ENCODE peak calls at places on chromosomes 5 and 9, in four cellular contexts. One of them, this sample, is unnamed.

GRCh38 chr5:124043456-124043855 is 531.5 kb downstream of the CSNK1G3 start:
- DNase-seq in GM12878: no peak
- DNase-seq in HS-27A: no peak
- DNase-seq in HepG2: peak
- DNase-seq in this sample: peak

GRCh38 chr5:112640495-112640894 is 97.2 kb upstream of the APC start:
- DNase-seq in GM12878: no peak
- DNase-seq in HS-27A: no peak
- DNase-seq in HepG2: no peak
- DNase-seq in this sample: no peak

GRCh38 chr5:80150731-80151130 is 105.1 kb downstream of the SERINC5 start:
- DNase-seq in GM12878: no peak
- DNase-seq in HS-27A: no peak
- DNase-seq in HepG2: no peak
- DNase-seq in this sample: no peak

GRCh38 chr5:75265731-75266130 is 29.1 kb upstream of the ANKRD31 start:
- DNase-seq in GM12878: no peak
- DNase-seq in HS-27A: no peak
- DNase-seq in HepG2: peak
- DNase-seq in this sample: peak

GRCh38 chr5:33166522-33166921 is 274.2 kb upstream of the TARS1 start:
- DNase-seq in GM12878: no peak
- DNase-seq in HS-27A: no peak
- DNase-seq in HepG2: no peak
- DNase-seq in this sample: no peak

GRCh38 chr5:10702911-10703491 is 58.0 kb downstream of the DAP start:
- DNase-seq in GM12878: no peak
- DNase-seq in HS-27A: no peak
- DNase-seq in HepG2: no peak
- DNase-seq in this sample: no peak

GRCh38 chr5:6291961-6292360 is 86.4 kb downstream of the MED10 start:
- DNase-seq in GM12878: no peak
- DNase-seq in HS-27A: no peak
- DNase-seq in HepG2: peak
- DNase-seq in this sample: peak

GRCh38 chr9:127066775-127067111 is 55.7 kb downstream of the ANGPTL2 start:
- DNase-seq in GM12878: no peak
- DNase-seq in HS-27A: no peak
- DNase-seq in HepG2: no peak
- DNase-seq in this sample: no peak

GRCh38 chr5:2375796-2376195 is 375.7 kb downstream of the IRX2 start:
- DNase-seq in GM12878: no peak
- DNase-seq in HS-27A: no peak
- DNase-seq in HepG2: no peak
- DNase-seq in this sample: no peak

GRCh38 chr5:86795659-86796058 is 177.9 kb downstream of the COX7C start:
- DNase-seq in GM12878: no peak
- DNase-seq in HS-27A: no peak
- DNase-seq in HepG2: no peak
- DNase-seq in this sample: no peak

GRCh38 chr5:143065185-143065584 is 295.0 kb downstream of the ARHGAP26 start:
- DNase-seq in GM12878: no peak
- DNase-seq in HS-27A: no peak
- DNase-seq in HepG2: no peak
- DNase-seq in this sample: no peak

GRCh38 chr9:129505270-129505881 is 115.5 kb downstream of the C9orf50 start:
- DNase-seq in GM12878: no peak
- DNase-seq in HS-27A: no peak
- DNase-seq in HepG2: no peak
- DNase-seq in this sample: no peak

GRCh38 chr9:2691626-2692025 is 25.7 kb upstream of the KCNV2 start:
- DNase-seq in GM12878: no peak
- DNase-seq in HS-27A: no peak
- DNase-seq in HepG2: no peak
- DNase-seq in this sample: no peak

GRCh38 chr5:150600951-150601773 is 39.3 kb upstream of the SYNPO start:
- DNase-seq in GM12878: no peak
- DNase-seq in HS-27A: no peak
- DNase-seq in HepG2: no peak
- DNase-seq in this sample: no peak

GRCh38 chr5:144421411-144421810 is 250.7 kb downstream of the KCTD16 start:
- DNase-seq in GM12878: no peak
- DNase-seq in HS-27A: no peak
- DNase-seq in HepG2: no peak
- DNase-seq in this sample: no peak

GRCh38 chr9:97689401-97689800 is 7.7 kb downstream of the XPA start:
- DNase-seq in GM12878: no peak
- DNase-seq in HS-27A: no peak
- DNase-seq in HepG2: no peak
- DNase-seq in this sample: peak

GRCh38 chr9:82354260-82354659 is 365.7 kb downstream of the SPATA31D1 start:
- DNase-seq in GM12878: no peak
- DNase-seq in HS-27A: no peak
- DNase-seq in HepG2: no peak
- DNase-seq in this sample: no peak

GRCh38 chr5:141973871-141974595 is 5.1 kb downstream of the RNF14 start:
- DNase-seq in GM12878: no peak
- DNase-seq in HS-27A: no peak
- DNase-seq in HepG2: no peak
- DNase-seq in this sample: peak

GRCh38 chr9:82797539-82797938 is 265.4 kb downstream of the RASEF start:
- DNase-seq in GM12878: no peak
- DNase-seq in HS-27A: no peak
- DNase-seq in HepG2: no peak
- DNase-seq in this sample: peak

GRCh38 chr5:1755321-1755949 is 44.2 kb downstream of the MRPL36 start:
- DNase-seq in GM12878: no peak
- DNase-seq in HS-27A: no peak
- DNase-seq in HepG2: no peak
- DNase-seq in this sample: no peak

GRCh38 chr9:93193373-93193725 is 9.4 kb downstream of the WNK2 start:
- DNase-seq in GM12878: no peak
- DNase-seq in HS-27A: no peak
- DNase-seq in HepG2: no peak
- DNase-seq in this sample: peak

GRCh38 chr5:180648658-180649296 is 623 bp downstream of the FLT4 start:
- DNase-seq in GM12878: no peak
- DNase-seq in HS-27A: no peak
- DNase-seq in HepG2: no peak
- DNase-seq in this sample: no peak

GRCh38 chr5:59123595-59124561 is 541.0 kb downstream of the RAB3C start:
- DNase-seq in GM12878: peak
- DNase-seq in HS-27A: no peak
- DNase-seq in HepG2: no peak
- DNase-seq in this sample: peak